ENCODE peak calls at places on chromosomes 2 and 18, in seven cellular contexts. D is A549, P is HCT116, B is transverse colon, Q is heart left ventricle, L is breast epithelium, F is uterus. S is an unnamed sample.

GRCh38 chr2:20633794-20634259 is 17.1 kb downstream of the HS1BP3 start:
- DNase-seq in D (no peak), P (no peak), B (peak), Q (no peak), L (peak), F (no peak), S (peak)

GRCh38 chr2:76197842-76198448 is 487.2 kb upstream of the GCFC2 start:
- DNase-seq in D (peak), P (peak), B (peak), Q (peak), L (peak), F (peak), S (peak)

GRCh38 chr2:48448274-48449061 is 81.5 kb upstream of the STON1 start:
- DNase-seq in D (no peak), P (no peak), B (no peak), Q (no peak), L (no peak), F (no peak), S (no peak)

GRCh38 chr18:79317718-79318117 is 78.0 kb upstream of the NFATC1 start:
- DNase-seq in D (no peak), P (no peak), B (no peak), Q (no peak), L (no peak), F (no peak), S (no peak)

GRCh38 chr2:96694279-96694678 is 45.6 kb downstream of the LMAN2L start:
- DNase-seq in D (no peak), P (no peak), B (no peak), Q (no peak), L (no peak), F (no peak), S (no peak)

GRCh38 chr18:6476880-6477279 is 62.2 kb upstream of the L3MBTL4 start:
- DNase-seq in D (no peak), P (no peak), B (no peak), Q (no peak), L (no peak), F (no peak), S (no peak)

GRCh38 chr2:64523667-64524603 is at the start of gene AFTPH:
- DNase-seq in D (peak), P (peak), B (peak), Q (peak), L (peak), F (peak), S (peak)

GRCh38 chr18:77208969-77209368 is 40.7 kb upstream of the GALR1 start:
- DNase-seq in D (no peak), P (no peak), B (peak), Q (peak), L (peak), F (no peak), S (peak)

GRCh38 chr2:5980351-5981054 is 288.3 kb downstream of the SOX11 start:
- DNase-seq in D (no peak), P (no peak), B (no peak), Q (no peak), L (no peak), F (no peak), S (no peak)

GRCh38 chr2:241015439-241015838 is 17.0 kb downstream of the SNED1 start:
- DNase-seq in D (no peak), P (no peak), B (no peak), Q (peak), L (peak), F (no peak), S (peak)

GRCh38 chr18:62334110-62334509 is 9.0 kb downstream of the TNFRSF11A start:
- DNase-seq in D (peak), P (no peak), B (peak), Q (no peak), L (no peak), F (no peak), S (peak)

GRCh38 chr2:102703748-102704147 is 58.1 kb upstream of the TMEM182 start:
- DNase-seq in D (peak), P (peak), B (peak), Q (no peak), L (no peak), F (no peak), S (no peak)

GRCh38 chr18:50155406-50155805 is 39.5 kb downstream of the MYO5B start:
- DNase-seq in D (no peak), P (no peak), B (no peak), Q (no peak), L (no peak), F (no peak), S (no peak)

DNA sequence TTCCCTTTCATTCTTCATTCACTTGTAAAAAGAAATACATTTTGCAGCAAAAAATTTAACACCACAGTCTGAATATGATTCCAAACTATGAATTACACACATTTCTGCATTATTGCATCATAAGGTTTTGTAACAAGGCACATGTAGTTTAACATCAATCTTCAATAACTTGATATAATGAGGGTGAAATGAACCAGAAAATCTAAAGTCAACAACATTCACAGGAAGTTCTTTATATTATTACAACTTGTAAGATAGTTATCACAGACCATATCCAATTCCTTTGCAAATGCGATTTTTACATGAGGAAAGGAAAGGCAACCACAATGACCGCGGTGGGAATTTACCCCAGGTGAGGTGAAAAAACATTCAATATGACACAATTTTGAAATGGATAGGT is 213.3 kb downstream of the NAPG start:
- DNase-seq in D (no peak), P (no peak), B (no peak), Q (no peak), L (no peak), F (no peak), S (no peak)
- TF ChIP-seq POLR2A in D (no peak), P (no peak), B (no peak), Q (no peak), L (no peak), F (no peak), S (no peak)

GRCh38 chr18:74498712-74499629 is 2.8 kb downstream of the CNDP2 start:
- DNase-seq in D (no peak), P (no peak), B (peak), Q (peak), L (peak), F (no peak), S (peak)
- H3K4me3 ChIP-seq in D (no peak), P (no peak), B (peak), Q (no peak), L (peak), F (no peak), S (peak)

DNA sequence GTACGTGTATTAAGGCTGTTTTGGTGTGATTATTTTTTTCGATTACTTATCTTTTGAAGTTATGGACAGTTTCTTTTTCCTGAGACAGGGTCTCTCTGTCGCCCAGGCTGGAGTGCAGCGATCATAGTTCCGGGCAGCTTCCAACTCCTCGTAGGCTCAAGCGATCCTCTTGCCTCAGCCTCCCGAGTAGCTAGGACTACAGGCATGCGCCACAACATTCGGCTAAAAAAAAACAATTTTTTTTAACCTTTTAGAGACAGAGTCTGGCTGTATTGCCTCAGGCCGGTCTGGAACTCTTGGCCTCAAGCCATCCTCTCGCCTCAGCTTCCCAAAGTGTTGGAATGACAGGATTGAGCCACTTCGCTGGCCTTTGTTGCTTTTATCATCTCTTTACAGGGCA is 945 bp downstream of the HAT1 start:
- DNase-seq in D (peak), P (peak), B (no peak), Q (no peak), L (no peak), F (no peak), S (peak)
- TF ChIP-seq POLR2A in D (no peak), P (no peak), B (no peak), Q (no peak), L (no peak), F (no peak), S (no peak)

GRCh38 chr18:35050638-35051287 is 9.6 kb downstream of the MAPRE2 start:
- DNase-seq in D (no peak), P (no peak), B (no peak), Q (no peak), L (no peak), F (no peak), S (no peak)

GRCh38 chr18:35051978-35052377 is 10.8 kb downstream of the MAPRE2 start:
- DNase-seq in D (no peak), P (no peak), B (no peak), Q (no peak), L (no peak), F (no peak), S (no peak)

GRCh38 chr18:35049111-35050003 is 8.1 kb downstream of the MAPRE2 start:
- DNase-seq in D (no peak), P (no peak), B (no peak), Q (no peak), L (no peak), F (no peak), S (no peak)

GRCh38 chr18:35047697-35048292 is 6.6 kb downstream of the MAPRE2 start:
- DNase-seq in D (no peak), P (no peak), B (no peak), Q (no peak), L (no peak), F (no peak), S (no peak)

DNA sequence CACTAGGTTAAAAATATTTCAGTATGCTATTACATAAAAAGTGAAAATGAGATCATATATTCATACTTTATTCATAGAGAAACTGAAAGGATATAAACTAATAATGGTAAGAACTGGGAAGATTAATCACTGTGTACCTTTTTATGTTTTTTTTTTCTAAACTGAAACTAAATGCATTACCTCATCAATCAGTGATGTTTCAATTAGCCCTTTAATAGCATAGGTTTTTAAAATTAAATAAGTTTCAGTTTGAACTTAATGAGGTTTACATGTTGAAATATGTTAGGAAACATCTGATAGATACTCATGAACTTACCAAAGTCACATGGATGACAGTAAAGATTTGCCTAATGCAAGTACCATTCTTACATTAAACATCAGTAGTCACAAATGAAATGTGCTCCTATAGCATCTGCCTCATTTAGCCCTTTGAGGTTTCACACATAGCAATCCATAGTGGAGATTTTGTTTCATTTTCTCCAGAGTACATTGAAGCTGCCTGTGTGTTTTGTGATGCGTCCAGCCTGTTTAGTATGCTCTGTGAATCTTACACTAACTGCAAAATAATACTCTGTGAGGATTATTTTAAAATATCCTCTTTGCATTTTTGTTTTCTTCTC is 8.9 kb downstream of the MAPRE2 start:
- DNase-seq in D (no peak), P (no peak), B (no peak), Q (no peak), L (no peak), F (no peak), S (no peak)
- H3K4me3 ChIP-seq in D (no peak), P (no peak), B (no peak), Q (no peak), L (no peak), F (no peak), S (no peak)

S was measured in stomach.